ENCODE peak calls at places on chromosome 22, in six cellular contexts. O, G, Y, I, A and K are unnamed samples.
A peak's percentile ranks its signal among the peaks of the same experiment; 100 is the strongest.

GRCh38 chr22:50146440-50147228 is 23.9 kb upstream of the PANX2 start:
- DNase-seq in O (no peak), G (peak; percentile 90), Y (peak; percentile 42), I (peak; percentile 63), A (no peak), K (peak; percentile 35)

GRCh38 chr22:25199726-25200520 is at the start of gene CRYBB3:
- DNase-seq in O (no peak), G (no peak), Y (no peak), I (no peak), A (no peak), K (no peak)

GRCh38 chr22:25970348-25970995 is 198.8 kb upstream of the SEZ6L start:
- DNase-seq in O (no peak), G (no peak), Y (no peak), I (no peak), A (peak; percentile 11), K (peak; percentile 55)

GRCh38 chr22:19825904-19826618 is 28.6 kb downstream of the GNB1L start:
- DNase-seq in O (no peak), G (no peak), Y (no peak), I (no peak), A (no peak), K (no peak)

GRCh38 chr22:49392841-49393510 is 434.7 kb downstream of the BRD1 start:
- DNase-seq in O (no peak), G (no peak), Y (no peak), I (no peak), A (no peak), K (no peak)

GRCh38 chr22:48652796-48653195 is 1174.9 kb downstream of the BRD1 start:
- DNase-seq in O (no peak), G (no peak), Y (no peak), I (no peak), A (no peak), K (no peak)

GRCh38 chr22:45127866-45128265 is 35.9 kb upstream of the NUP50 start:
- DNase-seq in O (no peak), G (peak; percentile 48), Y (no peak), I (no peak), A (no peak), K (peak; percentile 86)

GRCh38 chr22:26671317-26672059 is 14.1 kb downstream of the MIAT start:
- DNase-seq in O (peak; percentile 93), G (no peak), Y (no peak), I (peak; percentile 12), A (no peak), K (no peak)

GRCh38 chr22:45435544-45436139 is 22.1 kb downstream of the RIBC2 start:
- DNase-seq in O (peak; percentile 93), G (peak; percentile 88), Y (peak; percentile 84), I (peak; percentile 90), A (peak; percentile 29), K (peak; percentile 89)

GRCh38 chr22:37235897-37236607 is 8.0 kb downstream of the RAC2 start:
- DNase-seq in O (peak; percentile 50), G (no peak), Y (no peak), I (no peak), A (no peak), K (no peak)